ENCODE peak calls at places on chromosomes 12 and 14, in ten cellular contexts. One of them, this sample, is unnamed.

GRCh38 chr12:1530592-1531159 is 63.7 kb downstream of the FBXL14 start:
- DNase-seq in GM23338: peak
- DNase-seq in C1 segment of cervical spinal cord: no peak
- DNase-seq in suprapubic skin: no peak
- DNase-seq in A549: no peak
- DNase-seq in activated CD8-positive, alpha-beta memory T cell treated with anti-CD3 and anti-CD28 coated beads for 4 hours: no peak
- DNase-seq in MCF 10A: no peak
- DNase-seq in astrocyte of the hippocampus: no peak
- DNase-seq in astrocyte: no peak
- DNase-seq in GDM1: no peak
- DNase-seq in this sample: no peak

GRCh38 chr14:104967414-104968152 is 10.6 kb downstream of the AHNAK2 start:
- DNase-seq in A549: peak
- DNase-seq in astrocyte: peak
- DNase-seq in GM23338: peak
- DNase-seq in MCF 10A: peak
- DNase-seq in suprapubic skin: peak
- DNase-seq in activated CD8-positive, alpha-beta memory T cell treated with anti-CD3 and anti-CD28 coated beads for 4 hours: no peak
- DNase-seq in C1 segment of cervical spinal cord: no peak
- DNase-seq in astrocyte of the hippocampus: peak
- DNase-seq in GDM1: no peak
- DNase-seq in this sample: peak

GRCh38 chr12:92503029-92503931 is 199.5 kb upstream of the PLEKHG7 start:
- DNase-seq in A549: no peak
- DNase-seq in suprapubic skin: no peak
- DNase-seq in astrocyte of the hippocampus: peak
- DNase-seq in astrocyte: no peak
- DNase-seq in activated CD8-positive, alpha-beta memory T cell treated with anti-CD3 and anti-CD28 coated beads for 4 hours: no peak
- DNase-seq in GM23338: no peak
- DNase-seq in C1 segment of cervical spinal cord: peak
- DNase-seq in GDM1: no peak
- DNase-seq in MCF 10A: no peak
- DNase-seq in this sample: no peak

GRCh38 chr12:70535896-70536374 is 101.3 kb downstream of the PTPRB start:
- DNase-seq in suprapubic skin: no peak
- DNase-seq in GM23338: no peak
- DNase-seq in C1 segment of cervical spinal cord: peak
- DNase-seq in MCF 10A: no peak
- DNase-seq in A549: no peak
- DNase-seq in GDM1: no peak
- DNase-seq in astrocyte of the hippocampus: no peak
- DNase-seq in activated CD8-positive, alpha-beta memory T cell treated with anti-CD3 and anti-CD28 coated beads for 4 hours: no peak
- DNase-seq in astrocyte: no peak
- DNase-seq in this sample: peak

GRCh38 chr12:49920241-49920914 is 16.7 kb upstream of the FAIM2 start:
- DNase-seq in C1 segment of cervical spinal cord: no peak
- DNase-seq in MCF 10A: peak
- DNase-seq in suprapubic skin: no peak
- DNase-seq in astrocyte: peak
- DNase-seq in GDM1: no peak
- DNase-seq in astrocyte of the hippocampus: no peak
- DNase-seq in activated CD8-positive, alpha-beta memory T cell treated with anti-CD3 and anti-CD28 coated beads for 4 hours: no peak
- DNase-seq in GM23338: no peak
- DNase-seq in A549: no peak
- DNase-seq in this sample: peak

GRCh38 chr14:77889971-77890442 is 90.1 kb downstream of the ADCK1 start:
- DNase-seq in astrocyte of the hippocampus: peak
- DNase-seq in C1 segment of cervical spinal cord: no peak
- DNase-seq in astrocyte: peak
- DNase-seq in A549: no peak
- DNase-seq in activated CD8-positive, alpha-beta memory T cell treated with anti-CD3 and anti-CD28 coated beads for 4 hours: no peak
- DNase-seq in GDM1: no peak
- DNase-seq in suprapubic skin: no peak
- DNase-seq in MCF 10A: peak
- DNase-seq in GM23338: no peak
- DNase-seq in this sample: no peak

GRCh38 chr14:52351561-52352491 is 37.7 kb downstream of the PTGER2 start:
- DNase-seq in suprapubic skin: no peak
- DNase-seq in MCF 10A: peak
- DNase-seq in GM23338: no peak
- DNase-seq in GDM1: no peak
- DNase-seq in astrocyte: peak
- DNase-seq in C1 segment of cervical spinal cord: no peak
- DNase-seq in A549: peak
- DNase-seq in astrocyte of the hippocampus: no peak
- DNase-seq in activated CD8-positive, alpha-beta memory T cell treated with anti-CD3 and anti-CD28 coated beads for 4 hours: no peak
- DNase-seq in this sample: no peak

GRCh38 chr12:107515446-107515958 is 170.1 kb upstream of the PWP1 start:
- DNase-seq in activated CD8-positive, alpha-beta memory T cell treated with anti-CD3 and anti-CD28 coated beads for 4 hours: no peak
- DNase-seq in astrocyte of the hippocampus: peak
- DNase-seq in GDM1: no peak
- DNase-seq in MCF 10A: peak
- DNase-seq in A549: peak
- DNase-seq in suprapubic skin: no peak
- DNase-seq in GM23338: peak
- DNase-seq in C1 segment of cervical spinal cord: no peak
- DNase-seq in astrocyte: peak
- DNase-seq in this sample: peak

GRCh38 chr12:54390668-54391551 is 6.4 kb upstream of the ZNF385A start:
- DNase-seq in astrocyte of the hippocampus: peak
- DNase-seq in astrocyte: no peak
- DNase-seq in activated CD8-positive, alpha-beta memory T cell treated with anti-CD3 and anti-CD28 coated beads for 4 hours: peak
- DNase-seq in A549: no peak
- DNase-seq in GDM1: peak
- DNase-seq in GM23338: peak
- DNase-seq in MCF 10A: no peak
- DNase-seq in C1 segment of cervical spinal cord: no peak
- DNase-seq in suprapubic skin: peak
- DNase-seq in this sample: peak

GRCh38 chr12:97082029-97082428 is 175.0 kb downstream of the NEDD1 start:
- DNase-seq in astrocyte of the hippocampus: no peak
- DNase-seq in GDM1: no peak
- DNase-seq in activated CD8-positive, alpha-beta memory T cell treated with anti-CD3 and anti-CD28 coated beads for 4 hours: no peak
- DNase-seq in GM23338: no peak
- DNase-seq in A549: no peak
- DNase-seq in suprapubic skin: no peak
- DNase-seq in astrocyte: no peak
- DNase-seq in C1 segment of cervical spinal cord: no peak
- DNase-seq in MCF 10A: no peak
- DNase-seq in this sample: no peak

GRCh38 chr12:131830335-131831020 is 2.3 kb downstream of the MMP17 start:
- DNase-seq in C1 segment of cervical spinal cord: peak
- DNase-seq in MCF 10A: peak
- DNase-seq in GM23338: peak
- DNase-seq in GDM1: no peak
- DNase-seq in astrocyte: peak
- DNase-seq in suprapubic skin: peak
- DNase-seq in A549: peak
- DNase-seq in astrocyte of the hippocampus: peak
- DNase-seq in activated CD8-positive, alpha-beta memory T cell treated with anti-CD3 and anti-CD28 coated beads for 4 hours: no peak
- DNase-seq in this sample: peak

GRCh38 chr14:61525293-61526011 is 169.9 kb upstream of the HIF1A start:
- DNase-seq in suprapubic skin: no peak
- DNase-seq in GM23338: no peak
- DNase-seq in activated CD8-positive, alpha-beta memory T cell treated with anti-CD3 and anti-CD28 coated beads for 4 hours: peak
- DNase-seq in astrocyte: peak
- DNase-seq in GDM1: peak
- DNase-seq in astrocyte of the hippocampus: peak
- DNase-seq in A549: peak
- DNase-seq in MCF 10A: peak
- DNase-seq in C1 segment of cervical spinal cord: no peak
- DNase-seq in this sample: peak

GRCh38 chr14:55579724-55580400 is at the start of gene KTN1:
- DNase-seq in GDM1: peak
- DNase-seq in astrocyte of the hippocampus: peak
- DNase-seq in A549: peak
- DNase-seq in GM23338: peak
- DNase-seq in astrocyte: peak
- DNase-seq in C1 segment of cervical spinal cord: peak
- DNase-seq in activated CD8-positive, alpha-beta memory T cell treated with anti-CD3 and anti-CD28 coated beads for 4 hours: peak
- DNase-seq in suprapubic skin: peak
- DNase-seq in MCF 10A: peak
- DNase-seq in this sample: peak

GRCh38 chr14:58677996-58678395 is 40.2 kb downstream of the DACT1 start:
- DNase-seq in GDM1: no peak
- DNase-seq in suprapubic skin: no peak
- DNase-seq in GM23338: no peak
- DNase-seq in astrocyte of the hippocampus: no peak
- DNase-seq in A549: no peak
- DNase-seq in activated CD8-positive, alpha-beta memory T cell treated with anti-CD3 and anti-CD28 coated beads for 4 hours: no peak
- DNase-seq in MCF 10A: no peak
- DNase-seq in astrocyte: no peak
- DNase-seq in C1 segment of cervical spinal cord: no peak
- DNase-seq in this sample: no peak

GRCh38 chr12:111056618-111057521 is 136.5 kb upstream of the MYL2 start:
- DNase-seq in activated CD8-positive, alpha-beta memory T cell treated with anti-CD3 and anti-CD28 coated beads for 4 hours: peak
- DNase-seq in C1 segment of cervical spinal cord: no peak
- DNase-seq in A549: no peak
- DNase-seq in GDM1: peak
- DNase-seq in suprapubic skin: no peak
- DNase-seq in GM23338: no peak
- DNase-seq in astrocyte of the hippocampus: no peak
- DNase-seq in astrocyte: no peak
- DNase-seq in MCF 10A: no peak
- DNase-seq in this sample: no peak

GRCh38 chr14:80077262-80077661 is 134.0 kb downstream of the DIO2 start:
- DNase-seq in suprapubic skin: no peak
- DNase-seq in astrocyte of the hippocampus: no peak
- DNase-seq in astrocyte: peak
- DNase-seq in MCF 10A: no peak
- DNase-seq in A549: no peak
- DNase-seq in GDM1: no peak
- DNase-seq in GM23338: no peak
- DNase-seq in C1 segment of cervical spinal cord: no peak
- DNase-seq in activated CD8-positive, alpha-beta memory T cell treated with anti-CD3 and anti-CD28 coated beads for 4 hours: no peak
- DNase-seq in this sample: no peak